ENCODE peak calls at places on chromosomes 5 and 9, in four cellular contexts. K, T, P and M are unnamed samples.

GRCh38 chr5:94366811-94367210 is 251.6 kb downstream of the KIAA0825 start:
- DNase-seq in K (no peak), T (no peak), P (no peak), M (no peak)

GRCh38 chr5:103243665-103244064 is 14.9 kb upstream of the MACIR start:
- DNase-seq in K (no peak), T (peak), P (no peak), M (no peak)

GRCh38 chr5:862367-863243 is 11.8 kb upstream of the ZDHHC11 start:
- DNase-seq in K (no peak), T (no peak), P (no peak), M (no peak)

GRCh38 chr9:120542701-120543490 is 37.1 kb downstream of the CDK5RAP2 start:
- DNase-seq in K (no peak), T (no peak), P (no peak), M (no peak)

GRCh38 chr9:128396970-128397613 is 23.6 kb upstream of the CERCAM start:
- DNase-seq in K (no peak), T (no peak), P (no peak), M (no peak)

GRCh38 chr5:187042-187431 is 4.3 kb upstream of the LRRC14B start:
- DNase-seq in K (no peak), T (no peak), P (peak), M (no peak)

GRCh38 chr5:14901462-14902051 is 30.0 kb upstream of the ANKH start:
- DNase-seq in K (no peak), T (peak), P (no peak), M (no peak)

GRCh38 chr9:129176786-129177442 is 1.1 kb downstream of the IER5L start:
- DNase-seq in K (no peak), T (peak), P (peak), M (no peak)

GRCh38 chr5:133113331-133114061 is 61.7 kb downstream of the HSPA4 start:
- DNase-seq in K (no peak), T (peak), P (no peak), M (no peak)

GRCh38 chr5:136222575-136223235 is 29.7 kb upstream of the SMIM32 start:
- DNase-seq in K (no peak), T (no peak), P (no peak), M (no peak)

GRCh38 chr5:179270581-179271300 is 74.5 kb downstream of the ADAMTS2 start:
- DNase-seq in K (no peak), T (no peak), P (peak), M (no peak)

GRCh38 chr9:17906204-17906840 is 327.5 kb downstream of the SH3GL2 start:
- DNase-seq in K (no peak), T (no peak), P (peak), M (no peak)

GRCh38 chr5:71456362-71456743 is 902 bp downstream of the BDP1 start:
- DNase-seq in K (no peak), T (no peak), P (no peak), M (no peak)

GRCh38 chr9:129073404-129073803 is 7.5 kb upstream of the DOLPP1 start:
- DNase-seq in K (no peak), T (no peak), P (no peak), M (no peak)

GRCh38 chr9:132673355-132673754 is 3.1 kb downstream of the GTF3C4 start:
- DNase-seq in K (no peak), T (peak), P (no peak), M (no peak)

GRCh38 chr5:530556-530955 is 6.3 kb upstream of the SLC9A3 start:
- DNase-seq in K (no peak), T (no peak), P (peak), M (no peak)

GRCh38 chr5:176770431-176770830 is 39.9 kb upstream of the UNC5A start:
- DNase-seq in K (no peak), T (no peak), P (no peak), M (no peak)